ENCODE peak calls at places on chromosomes 7 and 10, in six cellular contexts. O is HEK293T, Q is EL, B is RWPE1, U is spleen, L is brain microvascular endothelial cell. R is an unnamed sample.

GRCh38 chr7:10973942-10974716 is 457 bp downstream of the PHF14 start:
- DNase-seq in O (peak), U (peak), Q (peak), L (peak), B (peak), R (no peak)

GRCh38 chr10:69847883-69848282 is 46.2 kb downstream of the COL13A1 start:
- DNase-seq in L (no peak), B (no peak), U (no peak), Q (peak), O (no peak), R (no peak)

GRCh38 chr10:101263146-101263837 is 34.0 kb upstream of the LBX1 start:
- DNase-seq in U (no peak), L (no peak), Q (no peak), B (no peak), O (no peak), R (no peak)

GRCh38 chr10:101525848-101526247 is 62.2 kb downstream of the POLL start:
- DNase-seq in B (no peak), L (no peak), U (no peak), Q (no peak), O (no peak), R (no peak)

GRCh38 chr7:152347888-152348287 is 87.9 kb downstream of the KMT2C start:
- DNase-seq in O (no peak), U (no peak), L (no peak), B (no peak), Q (no peak), R (no peak)

GRCh38 chr10:102381983-102382382 is 13.5 kb upstream of the NFKB2 start:
- DNase-seq in U (peak), Q (no peak), B (no peak), O (no peak), L (no peak), R (no peak)

GRCh38 chr10:43250925-43251663 is 15.8 kb downstream of the RASGEF1A start:
- DNase-seq in O (no peak), Q (no peak), B (no peak), U (peak), L (no peak), R (peak)

GRCh38 chr10:121525276-121526039 is 72.8 kb downstream of the FGFR2 start:
- DNase-seq in L (no peak), U (no peak), B (no peak), O (peak), Q (no peak), R (no peak)

GRCh38 chr10:117653170-117653515 is 110.6 kb downstream of the EMX2 start:
- DNase-seq in B (peak), O (no peak), U (no peak), L (peak), Q (peak), R (no peak)

GRCh38 chr7:113099284-113099919 is 12.8 kb upstream of the GPR85 start:
- DNase-seq in U (no peak), B (no peak), L (no peak), O (no peak), Q (no peak), R (no peak)

GRCh38 chr7:5477723-5478531 is 54.3 kb upstream of the TNRC18 start:
- DNase-seq in B (no peak), Q (no peak), U (no peak), O (no peak), L (no peak), R (no peak)

GRCh38 chr7:112160130-112160770 is 45.9 kb downstream of the DOCK4 start:
- DNase-seq in O (no peak), U (no peak), L (peak), B (no peak), Q (no peak), R (no peak)

GRCh38 chr10:99982728-99983127 is 27.0 kb downstream of the DNMBP start:
- DNase-seq in L (no peak), O (no peak), B (no peak), Q (no peak), U (no peak), R (no peak)

GRCh38 chr7:32481176-32481575 is 9.0 kb downstream of the LSM5 start:
- DNase-seq in O (no peak), B (no peak), L (no peak), U (no peak), Q (no peak), R (no peak)

GRCh38 chr7:6446977-6447588 is 671 bp downstream of the DAGLB start:
- DNase-seq in U (peak), Q (peak), L (peak), O (peak), B (peak), R (peak)

GRCh38 chr10:126259883-126260282 is 128.4 kb downstream of the ADAM12 start:
- DNase-seq in Q (no peak), O (no peak), B (no peak), U (no peak), L (no peak), R (no peak)

GRCh38 chr7:40808409-40808942 is 673.7 kb downstream of the SUGCT start:
- DNase-seq in O (no peak), U (no peak), B (no peak), L (peak), Q (peak), R (no peak)

R was measured in sigmoid colon.